ENCODE peak calls at places on chromosomes 11 and 22, in ten cellular contexts. O is ovary, Z is kidney, L is osteocyte, F is body of pancreas, K is astrocyte of the spinal cord, R is BJ, Q is stomach, X is dorsolateral prefrontal cortex, B is right lobe of liver. C is an unnamed sample.

GRCh38 chr11:8838248-8838647 is 72.7 kb upstream of the AKIP1 start:
- DNase-seq in R (peak), L (no peak), F (no peak), Q (no peak), K (peak), X (no peak), O (no peak), Z (no peak), B (no peak), C (peak)

GRCh38 chr11:104043137-104043536 is 6.7 kb downstream of the DDI1 start:
- DNase-seq in F (no peak), K (no peak), O (no peak), Q (no peak), L (no peak), X (no peak), B (no peak), R (no peak), Z (no peak), C (no peak)

GRCh38 chr11:101567086-101567485 is 16.7 kb downstream of the TRPC6 start:
- DNase-seq in Q (no peak), B (no peak), K (no peak), R (no peak), L (no peak), O (no peak), Z (no peak), X (no peak), F (no peak), C (no peak)

GRCh38 chr11:20443596-20443995 is 56.1 kb downstream of the PRMT3 start:
- DNase-seq in O (no peak), K (peak), L (no peak), Z (no peak), B (no peak), F (no peak), Q (no peak), R (no peak), X (no peak), C (peak)

GRCh38 chr11:3164138-3164539 is 971 bp downstream of the OSBPL5 start:
- DNase-seq in L (no peak), Q (no peak), O (peak), Z (peak), B (peak), K (no peak), R (no peak), X (no peak), F (peak), C (no peak)

GRCh38 chr22:37811867-37812266 is 4.1 kb downstream of the GCAT start:
- DNase-seq in L (no peak), F (no peak), X (no peak), B (no peak), Q (no peak), R (no peak), K (no peak), O (no peak), Z (no peak), C (no peak)

GRCh38 chr11:46363031-46363407 is 15.8 kb downstream of the DGKZ start:
- DNase-seq in Z (peak), Q (peak), K (peak), O (no peak), X (peak), L (peak), R (no peak), B (peak), F (no peak), C (peak)

GRCh38 chr11:128551641-128552335 is 35.6 kb downstream of the ETS1 start:
- DNase-seq in Q (no peak), B (no peak), F (no peak), O (no peak), Z (no peak), R (no peak), L (peak), K (no peak), X (no peak), C (no peak)

GRCh38 chr11:10809373-10810199 is 860 bp upstream of the EIF4G2 start:
- DNase-seq in Z (no peak), Q (no peak), K (peak), B (peak), F (no peak), L (peak), O (no peak), X (peak), R (peak), C (peak)

GRCh38 chr22:39092111-39092867 is 4.8 kb upstream of the APOBEC3H start:
- DNase-seq in F (no peak), Q (no peak), L (no peak), X (no peak), Z (no peak), B (no peak), O (no peak), K (no peak), R (no peak), C (no peak)

GRCh38 chr11:11213117-11213516 is 139.9 kb downstream of the CSNK2A3 start:
- DNase-seq in Z (no peak), L (no peak), R (no peak), Q (no peak), O (no peak), F (no peak), K (no peak), B (no peak), X (no peak), C (no peak)

GRCh38 chr11:64226507-64227051 is 505 bp downstream of the NUDT22 start:
- DNase-seq in X (no peak), O (no peak), R (no peak), K (no peak), L (no peak), F (peak), B (peak), Q (peak), Z (peak), C (no peak)

GRCh38 chr11:109845437-109845836 is 247.8 kb upstream of the ZC3H12C start:
- DNase-seq in R (peak), Q (no peak), L (no peak), O (no peak), B (no peak), K (no peak), X (no peak), F (no peak), Z (no peak), C (no peak)

GRCh38 chr22:44396727-44397722 is 84.3 kb upstream of the SHISAL1 start:
- DNase-seq in X (no peak), Q (peak), K (no peak), O (peak), R (no peak), L (peak), B (no peak), F (no peak), Z (peak), C (no peak)

GRCh38 chr11:77821349-77821851 is 456 bp downstream of the AAMDC start:
- DNase-seq in Q (no peak), R (no peak), Z (peak), X (no peak), L (no peak), B (peak), F (peak), O (peak), K (peak), C (peak)

GRCh38 chr11:2886191-2886894 is 768 bp upstream of the CDKN1C start:
- DNase-seq in B (peak), K (peak), Q (no peak), R (no peak), Z (peak), X (no peak), F (no peak), O (peak), L (no peak), C (no peak)

GRCh38 chr11:41954034-41954433 is 494.6 kb upstream of the LRRC4C start:
- DNase-seq in X (no peak), O (no peak), K (peak), F (no peak), R (peak), L (no peak), Z (no peak), B (no peak), Q (no peak), C (peak)

GRCh38 chr11:122715883-122716282 is 60.4 kb downstream of the UBASH3B start:
- DNase-seq in X (no peak), O (no peak), R (no peak), Q (no peak), B (no peak), F (no peak), K (no peak), Z (no peak), L (no peak), C (no peak)

GRCh38 chr11:114883472-114883871 is 205.1 kb downstream of the NXPE2 start:
- DNase-seq in Z (no peak), F (no peak), R (no peak), K (no peak), X (no peak), L (no peak), Q (no peak), O (no peak), B (no peak), C (no peak)

GRCh38 chr11:73717136-73717535 is 43.7 kb downstream of the RAB6A start:
- DNase-seq in B (no peak), R (no peak), O (no peak), X (no peak), Z (no peak), F (no peak), Q (no peak), K (no peak), L (no peak), C (no peak)

GRCh38 chr11:80261776-80262175 is 820.9 kb upstream of the TENM4 start:
- DNase-seq in R (no peak), X (no peak), Z (no peak), Q (no peak), F (no peak), L (no peak), B (no peak), O (no peak), K (no peak), C (no peak)

GRCh38 chr11:70233511-70233919 is 30.4 kb downstream of the FADD start:
- DNase-seq in L (no peak), X (no peak), Z (no peak), O (no peak), R (peak), Q (peak), B (no peak), K (peak), F (no peak), C (peak)

GRCh38 chr11:122107566-122107965 is 8.4 kb downstream of the BLID start:
- DNase-seq in L (no peak), B (no peak), R (no peak), X (no peak), Z (no peak), O (no peak), Q (no peak), F (no peak), K (no peak), C (no peak)

GRCh38 chr11:36948445-36949171 is 350.6 kb upstream of the RAG2 start:
- DNase-seq in K (no peak), B (no peak), Q (no peak), Z (no peak), O (no peak), X (no peak), R (no peak), L (no peak), F (no peak), C (no peak)

GRCh38 chr11:72643547-72643946 is 30.7 kb downstream of the PDE2A start:
- DNase-seq in R (no peak), F (no peak), K (peak), X (peak), L (no peak), O (no peak), Z (no peak), Q (no peak), B (no peak), C (peak)

GRCh38 chr11:71070490-71071455 is 181.6 kb downstream of the SHANK2 start:
- DNase-seq in F (no peak), L (no peak), Q (no peak), Z (no peak), R (no peak), X (no peak), O (no peak), K (no peak), B (no peak), C (no peak)

GRCh38 chr11:36509265-36509664 is 807 bp downstream of the TRAF6 start:
- DNase-seq in O (no peak), K (peak), Q (no peak), L (no peak), Z (no peak), X (no peak), B (no peak), F (no peak), R (no peak), C (peak)

GRCh38 chr11:76665921-76666351 is 4.6 kb downstream of the LRRC32 start:
- DNase-seq in O (no peak), Q (no peak), B (no peak), K (no peak), L (no peak), X (no peak), Z (peak), F (no peak), R (no peak), C (no peak)

GRCh38 chr11:77205467-77206263 is 77.6 kb downstream of the MYO7A start:
- DNase-seq in Z (peak), O (no peak), L (peak), B (no peak), R (no peak), K (no peak), F (no peak), X (no peak), Q (no peak), C (no peak)

DNA sequence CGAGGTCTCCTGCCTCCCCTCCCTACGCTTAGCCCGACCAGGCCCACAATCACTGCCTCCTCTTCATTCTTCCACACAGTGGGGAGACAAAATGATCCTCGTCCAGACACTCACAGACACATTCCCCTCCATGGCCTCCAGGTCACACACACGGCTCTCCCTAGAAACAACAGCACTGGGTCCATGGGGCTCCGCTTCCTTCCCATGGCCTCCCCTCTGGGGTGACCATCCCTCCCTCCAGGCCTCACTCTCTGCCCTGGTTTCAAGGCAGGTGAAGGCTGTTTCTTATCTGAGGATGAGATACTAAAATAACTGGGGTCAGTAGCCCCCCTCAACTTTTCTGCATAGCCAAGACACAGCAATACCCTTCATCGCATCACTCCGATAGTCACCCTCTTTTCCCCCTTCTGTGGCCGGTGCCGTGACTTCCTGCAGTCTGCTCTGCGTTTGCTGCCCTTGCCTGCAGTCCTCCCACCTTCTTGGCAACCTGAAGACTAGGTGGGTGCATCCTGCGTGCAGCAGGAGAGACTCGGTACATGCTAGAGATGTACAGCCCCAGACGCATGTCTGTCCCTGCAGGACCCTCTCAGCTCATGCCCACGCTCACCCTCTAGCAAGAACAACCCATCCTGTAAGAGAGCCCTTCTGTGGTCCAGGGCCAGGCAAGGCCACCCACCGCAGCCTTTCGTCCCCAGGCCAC is 55.8 kb downstream of the CD6 start:
- DNase-seq in B (no peak), K (no peak), R (no peak), L (no peak), X (no peak), F (no peak), Z (no peak), O (no peak), Q (no peak), C (no peak)
- TF ChIP-seq CTCF in B (no peak), K (no peak), R (no peak), L (no peak), X (no peak), F (no peak), Z (no peak), O (no peak), Q (no peak), C (no peak)

DNA sequence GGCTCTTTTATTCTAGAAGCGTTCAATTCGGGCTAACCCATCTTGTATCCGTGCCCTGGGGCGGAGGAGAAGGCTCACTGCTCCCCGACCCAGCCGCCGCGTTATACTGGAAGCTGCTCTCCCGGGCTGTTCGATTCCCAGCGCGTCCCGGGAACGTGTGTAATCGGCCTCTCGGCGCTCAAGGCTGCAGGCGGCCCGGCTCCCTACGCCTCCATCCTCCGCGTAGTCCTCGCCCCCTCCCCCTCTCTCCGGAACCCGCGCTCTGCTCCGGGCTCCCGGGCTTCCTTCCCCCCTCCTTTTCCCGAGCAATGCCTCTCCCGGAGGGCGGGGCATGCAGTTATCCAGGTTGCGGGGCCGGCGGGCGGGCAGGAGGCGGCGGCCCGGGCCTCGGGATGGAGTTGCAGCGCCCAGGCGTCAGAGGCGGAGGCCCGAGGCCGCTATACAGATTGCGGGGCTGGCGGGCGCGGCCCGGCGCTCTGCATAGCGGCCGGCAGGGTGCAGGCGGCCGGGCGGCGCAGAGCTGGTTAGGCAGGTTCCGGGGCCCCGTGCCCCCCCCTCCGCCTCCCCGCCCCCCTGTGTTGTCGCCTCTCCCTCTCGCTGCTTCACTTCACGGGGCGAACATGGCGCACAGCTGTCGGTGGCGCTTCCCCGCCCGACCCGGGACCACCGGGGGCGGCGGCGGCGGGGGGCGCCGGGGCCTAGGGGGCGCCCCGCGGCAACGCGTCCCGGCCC is at the start of gene KMT2A:
- DNase-seq in L (peak), X (peak), F (peak), K (peak), Q (peak), Z (peak), R (peak), O (peak), B (peak), C (peak)
- TF ChIP-seq CTCF in L (no peak), X (no peak), F (no peak), K (no peak), Q (no peak), Z (peak), R (no peak), O (no peak), B (no peak), C (peak)

DNA sequence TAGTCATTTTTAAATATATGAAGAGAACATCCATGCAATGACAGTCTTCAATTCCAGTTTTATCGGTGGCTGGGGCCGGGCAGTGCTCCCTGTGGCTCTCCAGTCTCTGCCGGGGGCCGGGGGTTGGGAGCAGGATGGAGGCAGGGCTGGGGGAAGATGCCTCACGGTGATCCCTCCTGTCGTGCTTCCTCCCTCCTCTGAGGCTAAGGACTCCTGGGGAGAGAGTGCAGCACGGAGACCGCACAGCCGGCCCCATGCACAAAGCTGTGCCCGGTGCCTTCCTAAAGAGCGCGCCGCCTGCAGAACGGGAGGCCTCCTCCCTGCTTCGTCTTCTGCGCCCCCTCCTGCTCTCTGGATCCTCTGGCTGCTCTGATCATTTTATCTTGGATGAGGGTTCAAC is 20.5 kb downstream of the GAL start:
- DNase-seq in L (peak), R (no peak), X (no peak), B (no peak), K (peak), Q (no peak), F (no peak), Z (no peak), O (no peak), C (no peak)
- TF ChIP-seq CTCF in L (no peak), R (no peak), X (no peak), B (no peak), K (no peak), Q (no peak), F (no peak), Z (no peak), O (no peak), C (no peak)

DNA sequence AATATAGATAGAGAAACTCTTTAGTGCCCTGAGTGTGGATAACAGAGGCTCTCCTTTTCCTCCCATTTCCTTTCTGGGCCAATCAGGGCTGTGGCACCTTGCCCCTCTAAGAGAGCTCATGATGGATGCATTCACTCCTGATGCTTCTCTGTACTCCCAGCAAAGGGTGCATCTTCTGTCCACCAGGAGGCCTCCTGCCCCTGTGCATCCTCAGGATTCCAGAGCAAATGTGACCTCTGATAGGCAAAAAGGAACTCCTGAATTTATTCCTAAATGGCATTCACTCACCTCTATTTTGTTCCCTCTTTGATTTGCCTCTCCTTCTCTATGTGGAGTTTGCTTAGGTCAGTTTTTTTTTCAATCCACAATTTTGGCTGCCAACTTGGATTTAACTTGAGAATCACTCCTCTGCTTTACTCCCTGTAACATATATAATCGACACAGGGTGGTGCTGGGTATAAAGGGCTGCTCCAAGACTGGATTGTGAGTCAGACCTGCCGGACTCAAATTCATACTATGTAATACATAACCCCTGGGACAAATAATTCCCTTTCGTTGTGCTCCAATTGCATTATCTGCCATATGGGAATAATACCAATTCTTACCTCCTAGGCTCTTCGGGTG is 1.1 kb upstream of the MRGPRX4 start:
- DNase-seq in X (no peak), Q (no peak), B (peak), K (no peak), R (no peak), O (no peak), Z (no peak), L (no peak), F (no peak), C (peak)
- TF ChIP-seq CTCF in X (peak), Q (no peak), B (peak), K (peak), R (peak), O (no peak), Z (peak), L (peak), F (peak), C (peak)

DNA sequence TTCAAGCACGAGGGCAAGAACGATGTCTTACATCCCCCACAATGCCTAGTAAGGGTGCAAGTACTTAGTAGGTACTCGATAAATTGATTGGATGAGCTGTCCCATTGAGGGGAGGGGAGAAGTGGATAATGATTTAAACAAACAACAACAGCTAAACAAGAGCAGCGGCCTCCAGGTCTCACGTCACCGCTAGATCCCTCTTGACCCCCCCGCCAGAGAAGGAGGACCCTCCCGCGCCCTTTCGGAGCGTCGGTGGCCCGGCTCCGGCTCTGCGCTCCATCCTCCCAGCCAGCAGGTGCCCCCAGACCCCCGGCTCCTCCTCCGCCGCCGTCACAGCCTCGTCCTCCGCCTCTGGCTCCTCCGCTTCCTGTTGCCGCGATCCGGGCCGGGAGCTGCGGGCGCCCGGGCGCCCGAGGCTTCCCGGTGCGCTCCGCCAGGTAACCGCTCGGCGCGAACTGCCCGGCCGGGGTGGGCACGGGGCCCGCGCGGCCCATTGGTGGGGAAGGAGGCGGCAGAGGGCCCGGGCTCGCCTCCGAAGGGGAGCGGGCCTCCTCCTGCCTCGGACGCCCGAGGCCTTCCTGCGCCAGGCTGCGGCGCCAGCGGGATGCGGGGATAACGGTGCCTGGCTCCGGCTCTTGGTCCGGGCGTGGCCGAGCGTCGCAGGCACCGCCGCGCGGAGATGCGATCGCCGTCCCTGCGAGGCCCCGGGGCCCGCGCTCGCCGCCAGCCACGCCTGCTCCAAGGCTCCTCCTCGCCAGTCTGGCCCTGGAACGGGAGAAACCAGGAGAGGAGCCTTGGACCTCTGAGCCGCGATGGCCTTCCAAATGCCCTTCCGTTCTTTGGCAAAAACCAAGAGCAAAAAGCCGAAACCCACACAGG is at the start of gene TLCD5:
- DNase-seq in Z (peak), O (peak), B (peak), F (peak), L (peak), X (peak), K (peak), Q (peak), R (no peak), C (peak)
- TF ChIP-seq CTCF in Z (no peak), O (no peak), B (no peak), F (no peak), L (peak), X (no peak), K (peak), Q (no peak), R (peak), C (peak)